ENCODE peak calls at places on chromosomes 12 and 14, in four cellular contexts. One of them, this sample, is unnamed.

GRCh38 chr12:39124768-39125167 is 219.4 kb upstream of the CPNE8 start:
- DNase-seq in fibroblast of the aortic adventitia: no peak
- DNase-seq in stomach: no peak
- DNase-seq in right cardiac atrium: no peak
- DNase-seq in this sample: no peak

GRCh38 chr12:123113038-123113437 is 37.9 kb downstream of the PITPNM2 start:
- DNase-seq in fibroblast of the aortic adventitia: no peak
- DNase-seq in stomach: no peak
- DNase-seq in right cardiac atrium: no peak
- DNase-seq in this sample: no peak

GRCh38 chr14:71119075-71119474 is 211.8 kb downstream of the PCNX1 start:
- DNase-seq in fibroblast of the aortic adventitia: peak
- DNase-seq in stomach: no peak
- DNase-seq in right cardiac atrium: no peak
- DNase-seq in this sample: no peak

GRCh38 chr12:50647479-50647878 is 116.4 kb upstream of the ATF1 start:
- DNase-seq in fibroblast of the aortic adventitia: peak
- DNase-seq in stomach: no peak
- DNase-seq in right cardiac atrium: no peak
- DNase-seq in this sample: no peak

GRCh38 chr12:56897844-56898341 is 36.3 kb downstream of the SDR9C7 start:
- DNase-seq in fibroblast of the aortic adventitia: peak
- DNase-seq in stomach: no peak
- DNase-seq in right cardiac atrium: no peak
- DNase-seq in this sample: no peak

GRCh38 chr12:55705802-55706402 is 1.8 kb downstream of the ITGA7 start:
- DNase-seq in fibroblast of the aortic adventitia: no peak
- DNase-seq in stomach: no peak
- DNase-seq in right cardiac atrium: no peak
- DNase-seq in this sample: no peak

GRCh38 chr12:19131020-19131431 is 1.5 kb downstream of the PLEKHA5 start:
- DNase-seq in fibroblast of the aortic adventitia: peak
- DNase-seq in stomach: peak
- DNase-seq in right cardiac atrium: no peak
- DNase-seq in this sample: peak

GRCh38 chr12:57821474-57822214 is 3.1 kb upstream of the AVIL start:
- DNase-seq in fibroblast of the aortic adventitia: no peak
- DNase-seq in stomach: no peak
- DNase-seq in right cardiac atrium: no peak
- DNase-seq in this sample: no peak

GRCh38 chr12:43863770-43864366 is 28.0 kb downstream of the TMEM117 start:
- DNase-seq in fibroblast of the aortic adventitia: no peak
- DNase-seq in stomach: no peak
- DNase-seq in right cardiac atrium: no peak
- DNase-seq in this sample: no peak

GRCh38 chr12:77299001-77299400 is 233.6 kb upstream of the E2F7 start:
- DNase-seq in fibroblast of the aortic adventitia: peak
- DNase-seq in stomach: no peak
- DNase-seq in right cardiac atrium: no peak
- DNase-seq in this sample: no peak

GRCh38 chr12:50099302-50100008 is 4.4 kb upstream of the GPD1 start:
- DNase-seq in fibroblast of the aortic adventitia: peak
- DNase-seq in stomach: no peak
- DNase-seq in right cardiac atrium: no peak
- DNase-seq in this sample: no peak

GRCh38 chr14:94132285-94132887 is 3.0 kb upstream of the IFI27L2 start:
- DNase-seq in fibroblast of the aortic adventitia: peak
- DNase-seq in stomach: peak
- DNase-seq in right cardiac atrium: no peak
- DNase-seq in this sample: peak

GRCh38 chr14:93928184-93929047 is 1.3 kb downstream of the FAM181A start:
- DNase-seq in fibroblast of the aortic adventitia: no peak
- DNase-seq in stomach: no peak
- DNase-seq in right cardiac atrium: no peak
- DNase-seq in this sample: no peak

GRCh38 chr14:60323199-60323891 is 74.3 kb downstream of the PPM1A start:
- DNase-seq in fibroblast of the aortic adventitia: no peak
- DNase-seq in stomach: no peak
- DNase-seq in right cardiac atrium: no peak
- DNase-seq in this sample: peak

GRCh38 chr12:12901158-12901791 is 9.9 kb downstream of the GPRC5A start:
- DNase-seq in fibroblast of the aortic adventitia: peak
- DNase-seq in stomach: no peak
- DNase-seq in right cardiac atrium: peak
- DNase-seq in this sample: peak

GRCh38 chr14:75164809-75165208 is 11.6 kb downstream of the TMED10 start:
- DNase-seq in fibroblast of the aortic adventitia: no peak
- DNase-seq in stomach: no peak
- DNase-seq in right cardiac atrium: no peak
- DNase-seq in this sample: no peak

GRCh38 chr12:53169644-53170043 is 10.9 kb upstream of the ZNF740 start:
- DNase-seq in fibroblast of the aortic adventitia: no peak
- DNase-seq in stomach: peak
- DNase-seq in right cardiac atrium: no peak
- DNase-seq in this sample: no peak

GRCh38 chr12:94972795-94973194 is 30.7 kb downstream of the NDUFA12 start:
- DNase-seq in fibroblast of the aortic adventitia: no peak
- DNase-seq in stomach: no peak
- DNase-seq in right cardiac atrium: no peak
- DNase-seq in this sample: no peak

GRCh38 chr12:2944401-2945047 is 14.7 kb upstream of the TEAD4 start:
- DNase-seq in fibroblast of the aortic adventitia: peak
- DNase-seq in stomach: peak
- DNase-seq in right cardiac atrium: peak
- DNase-seq in this sample: peak

GRCh38 chr14:103638594-103638993 is 9.6 kb downstream of the KLC1 start:
- DNase-seq in fibroblast of the aortic adventitia: no peak
- DNase-seq in stomach: no peak
- DNase-seq in right cardiac atrium: no peak
- DNase-seq in this sample: no peak